ENCODE peak calls at places on chromosomes 6 and 20, in nine cellular contexts. Q, I, P, A, R, U, H, W and T are unnamed samples. For H3K9me3, the result is how much of the 10 kb centered on the place peaks cover.

GRCh38 chr6:56664007-56664406 is 21.3 kb upstream of the DST start:
- DNase-seq in Q (no peak), I (no peak), P (no peak), A (no peak), R (no peak), U (no peak), H (no peak), W (no peak), T (no peak)

GRCh38 chr20:36613974-36614373 is 8.4 kb downstream of the RAB5IF start:
- DNase-seq in Q (no peak), I (no peak), P (no peak), A (peak), R (peak), U (peak), H (no peak), W (no peak), T (peak)

GRCh38 chr6:113881473-113881980 is 24.4 kb downstream of the MARCKS start:
- DNase-seq in Q (no peak), I (no peak), P (no peak), A (no peak), R (no peak), U (no peak), H (no peak), W (no peak), T (no peak)

GRCh38 chr20:19720991-19721390 is 37.1 kb upstream of the RIN2 start:
- DNase-seq in Q (no peak), I (no peak), P (no peak), A (no peak), R (no peak), U (no peak), H (no peak), W (no peak), T (no peak)

GRCh38 chr6:161301338-161301737 is 27.5 kb upstream of the AGPAT4 start:
- DNase-seq in Q (peak), I (no peak), P (no peak), A (no peak), R (no peak), U (peak), H (no peak), W (no peak), T (no peak)

GRCh38 chr20:50588034-50588736 is 78.0 kb downstream of the PTPN1 start:
- DNase-seq in Q (peak), I (peak), P (peak), A (peak), R (peak), U (peak), H (peak), W (peak), T (peak)

GRCh38 chr20:63273635-63274380 is 1.2 kb downstream of the ARFGAP1 start:
- DNase-seq in Q (peak), I (no peak), P (no peak), A (peak), R (no peak), U (no peak), H (peak), W (no peak), T (no peak)

GRCh38 chr6:156013155-156013554 is 557.5 kb upstream of the NOX3 start:
- DNase-seq in Q (no peak), I (no peak), P (no peak), A (no peak), R (no peak), U (no peak), H (no peak), W (no peak), T (peak)

GRCh38 chr20:63054103-63054474 is 47.3 kb upstream of the BHLHE23 start:
- DNase-seq in Q (no peak), I (no peak), P (peak), A (no peak), R (no peak), U (no peak), H (no peak), W (peak), T (no peak)

GRCh38 chr6:28632326-28632851 is 106.7 kb downstream of the GPX5 start:
- DNase-seq in Q (no peak), I (no peak), P (no peak), A (no peak), R (no peak), U (no peak), H (no peak), W (no peak), T (no peak)

GRCh38 chr20:33862709-33863403 is 51.7 kb downstream of the CHMP4B start:
- DNase-seq in Q (peak), I (peak), P (peak), A (peak), R (peak), U (peak), H (peak), W (peak), T (peak)

GRCh38 chr20:43032459-43032858 is 157.2 kb downstream of the PTPRT start:
- DNase-seq in Q (no peak), I (no peak), P (no peak), A (no peak), R (no peak), U (no peak), H (no peak), W (no peak), T (no peak)

GRCh38 chr6:31736026-31736767 is at the start of gene CLIC1:
- DNase-seq in Q (peak), I (peak), P (peak), A (peak), R (peak), U (peak), H (peak), W (peak), T (peak)

GRCh38 chr6:12749531-12750379 is 33.2 kb downstream of the PHACTR1 start:
- DNase-seq in Q (no peak), I (no peak), P (peak), A (no peak), R (no peak), U (no peak), H (no peak), W (no peak), T (no peak)

GRCh38 chr20:35768731-35769664 is 2.8 kb upstream of the PHF20 start:
- DNase-seq in Q (peak), I (peak), P (peak), A (peak), R (peak), U (peak), H (peak), W (peak), T (peak)

GRCh38 chr20:9255171-9255570 is 186.3 kb downstream of the PLCB4 start:
- DNase-seq in Q (no peak), I (no peak), P (no peak), A (no peak), R (no peak), U (no peak), H (no peak), W (no peak), T (no peak)

GRCh38 chr6:88908598-88909548 is 54.5 kb downstream of the RNGTT start:
- DNase-seq in Q (no peak), I (no peak), P (peak), A (no peak), R (no peak), U (no peak), H (no peak), W (no peak), T (peak)

GRCh38 chr6:170453586-170454511 is 99.3 kb downstream of the PSMB1 start:
- DNase-seq in Q (no peak), I (no peak), P (no peak), A (no peak), R (no peak), U (no peak), H (no peak), W (no peak), T (no peak)

GRCh38 chr6:28757429-28758045 is 166.2 kb downstream of the TRIM27 start:
- DNase-seq in Q (no peak), I (no peak), P (no peak), A (no peak), R (no peak), U (no peak), H (no peak), W (no peak), T (no peak)

GRCh38 chr6:10355115-10355702 is 59.7 kb downstream of the TFAP2A start:
- DNase-seq in Q (no peak), I (no peak), P (no peak), A (no peak), R (no peak), U (no peak), H (no peak), W (no peak), T (no peak)

GRCh38 chr6:144346719-144347446 is 61.7 kb downstream of the UTRN start:
- DNase-seq in Q (peak), I (no peak), P (no peak), A (peak), R (no peak), U (no peak), H (peak), W (peak), T (no peak)

GRCh38 chr6:105024803-105025202 is 67.9 kb downstream of the LIN28B start:
- DNase-seq in Q (no peak), I (no peak), P (no peak), A (no peak), R (no peak), U (no peak), H (no peak), W (no peak), T (no peak)

GRCh38 chr6:4589295-4589694 is 186.9 kb upstream of the CDYL start:
- DNase-seq in Q (no peak), I (no peak), P (no peak), A (no peak), R (no peak), U (no peak), H (no peak), W (no peak), T (no peak)

GRCh38 chr6:69233195-69233524 is 563.6 kb downstream of the LMBRD1 start:
- DNase-seq in Q (no peak), I (no peak), P (no peak), A (no peak), R (no peak), U (no peak), H (no peak), W (no peak), T (no peak)

GRCh38 chr6:46796842-46797241 is 3.7 kb downstream of the MEP1A start:
- DNase-seq in Q (no peak), I (no peak), P (no peak), A (peak), R (no peak), U (no peak), H (no peak), W (no peak), T (no peak)

GRCh38 chr20:59933849-59934585 is 580 bp upstream of the SYCP2 start:
- DNase-seq in Q (peak), I (peak), P (peak), A (peak), R (peak), U (peak), H (peak), W (peak), T (peak)

GRCh38 chr6:71410164-71410566 is 121.6 kb downstream of the OGFRL1 start:
- DNase-seq in Q (peak), I (no peak), P (no peak), A (peak), R (no peak), U (no peak), H (no peak), W (no peak), T (no peak)

GRCh38 chr6:1624848-1625341 is 15.2 kb downstream of the FOXC1 start:
- DNase-seq in Q (peak), I (peak), P (peak), A (no peak), R (no peak), U (no peak), H (no peak), W (no peak), T (peak)

GRCh38 chr6:131555992-131556391 is 17.0 kb upstream of the ARG1 start:
- DNase-seq in Q (no peak), I (no peak), P (no peak), A (no peak), R (no peak), U (no peak), H (no peak), W (no peak), T (no peak)

GRCh38 chr20:50027611-50028105 is 44.9 kb downstream of the SNAI1 start:
- DNase-seq in Q (peak), I (peak), P (peak), A (peak), R (peak), U (peak), H (peak), W (peak), T (peak)

GRCh38 chr6:79421001-79421411 is 116.2 kb downstream of the LCA5 start:
- DNase-seq in Q (peak), I (no peak), P (no peak), A (no peak), R (no peak), U (no peak), H (no peak), W (no peak), T (no peak)

GRCh38 chr6:143966291-143966690 is 41.8 kb downstream of the PLAGL1 start:
- DNase-seq in Q (no peak), I (no peak), P (no peak), A (no peak), R (no peak), U (no peak), H (no peak), W (no peak), T (no peak)

GRCh38 chr6:43983632-43984031 is 143.6 kb downstream of the MRPL14 start:
- DNase-seq in Q (no peak), I (no peak), P (no peak), A (no peak), R (no peak), U (no peak), H (no peak), W (no peak), T (no peak)

GRCh38 chr20:47524385-47524784 is 22.7 kb downstream of the NCOA3 start:
- DNase-seq in Q (no peak), I (no peak), P (no peak), A (no peak), R (no peak), U (no peak), H (no peak), W (no peak), T (no peak)

GRCh38 chr6:156886409-156886808 is 109.2 kb downstream of the ARID1B start:
- DNase-seq in Q (no peak), I (no peak), P (no peak), A (no peak), R (no peak), U (peak), H (no peak), W (peak), T (no peak)

GRCh38 chr6:151143337-151143736 is 96.4 kb upstream of the AKAP12 start:
- DNase-seq in Q (no peak), I (no peak), P (no peak), A (no peak), R (no peak), U (no peak), H (no peak), W (no peak), T (no peak)

GRCh38 chr20:13213335-13213734 is 7.7 kb upstream of the ISM1 start:
- DNase-seq in Q (no peak), I (no peak), P (no peak), A (no peak), R (no peak), U (no peak), H (no peak), W (no peak), T (no peak)

GRCh38 chr6:164826831-164827468 is 482.5 kb downstream of the C6orf118 start:
- DNase-seq in Q (no peak), I (no peak), P (no peak), A (peak), R (no peak), U (no peak), H (no peak), W (no peak), T (no peak)

GRCh38 chr6:140566706-140567330 is 1192.4 kb upstream of the CITED2 start:
- DNase-seq in Q (peak), I (no peak), P (no peak), A (peak), R (no peak), U (no peak), H (no peak), W (no peak), T (no peak)

DNA sequence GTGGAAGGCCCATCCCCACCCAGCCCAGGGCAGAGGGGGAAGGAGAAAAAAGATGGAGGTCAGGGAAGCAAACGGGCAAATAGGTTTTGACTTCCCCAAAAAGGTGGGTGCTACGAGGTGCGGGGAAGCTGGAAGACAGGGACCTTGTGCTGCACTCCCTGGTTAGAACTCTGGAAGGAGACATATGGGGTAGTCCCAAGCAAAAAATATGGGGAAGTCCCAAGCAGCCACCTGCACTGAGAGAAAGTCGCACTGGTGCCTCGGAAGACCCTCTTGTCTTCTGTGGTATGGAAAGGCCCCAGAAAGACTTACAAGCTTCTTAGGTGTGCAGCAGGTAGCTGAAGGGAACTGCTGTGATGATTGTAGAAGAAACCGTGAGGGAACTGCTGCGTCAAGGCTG is 93.8 kb upstream of the CEP85L start:
- DNase-seq in Q (no peak), I (no peak), P (no peak), A (no peak), R (no peak), U (no peak), H (no peak), W (no peak), T (no peak)
- H3K9me3 ChIP-seq in Q (under half), I (under half), P (under half), A (under half), R (under half), U (under half), H (under half), W (under half), T (under half)

DNA sequence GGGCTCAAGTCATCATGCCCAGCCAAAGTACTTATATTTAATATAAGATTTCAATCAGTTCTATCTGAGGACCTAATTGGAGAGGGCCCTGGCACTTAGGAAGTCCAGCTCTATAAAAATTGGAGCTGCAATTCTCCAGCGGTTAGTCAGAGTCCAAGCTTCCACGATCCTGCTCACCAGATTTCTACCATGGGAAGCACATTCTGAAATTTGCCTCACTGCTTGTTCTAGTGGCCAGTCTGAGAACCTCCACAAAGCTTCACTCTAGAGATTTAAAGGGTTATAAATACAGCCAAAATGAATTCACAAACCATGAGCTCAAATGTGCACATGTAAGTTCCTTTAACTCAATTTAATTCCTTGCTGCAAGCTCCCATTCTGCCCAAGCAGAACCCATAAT is 33.5 kb downstream of the PNLDC1 start:
- DNase-seq in Q (peak), I (peak), P (no peak), A (peak), R (no peak), U (no peak), H (no peak), W (no peak), T (no peak)
- TF ChIP-seq CTCF in Q (no peak), I (peak), P (no peak), A (no peak), R (no peak), U (no peak), H (no peak), W (no peak), T (no peak)

GRCh38 chr6:168571268-168571667 is 130.3 kb downstream of the SMOC2 start:
- DNase-seq in Q (no peak), I (no peak), P (no peak), A (no peak), R (no peak), U (no peak), H (no peak), W (no peak), T (no peak)
- H3K9me3 ChIP-seq in Q (under half), I (under half), P (under half), A (under half), R (under half), U (under half), H (under half), W (under half), T (under half)

DNA sequence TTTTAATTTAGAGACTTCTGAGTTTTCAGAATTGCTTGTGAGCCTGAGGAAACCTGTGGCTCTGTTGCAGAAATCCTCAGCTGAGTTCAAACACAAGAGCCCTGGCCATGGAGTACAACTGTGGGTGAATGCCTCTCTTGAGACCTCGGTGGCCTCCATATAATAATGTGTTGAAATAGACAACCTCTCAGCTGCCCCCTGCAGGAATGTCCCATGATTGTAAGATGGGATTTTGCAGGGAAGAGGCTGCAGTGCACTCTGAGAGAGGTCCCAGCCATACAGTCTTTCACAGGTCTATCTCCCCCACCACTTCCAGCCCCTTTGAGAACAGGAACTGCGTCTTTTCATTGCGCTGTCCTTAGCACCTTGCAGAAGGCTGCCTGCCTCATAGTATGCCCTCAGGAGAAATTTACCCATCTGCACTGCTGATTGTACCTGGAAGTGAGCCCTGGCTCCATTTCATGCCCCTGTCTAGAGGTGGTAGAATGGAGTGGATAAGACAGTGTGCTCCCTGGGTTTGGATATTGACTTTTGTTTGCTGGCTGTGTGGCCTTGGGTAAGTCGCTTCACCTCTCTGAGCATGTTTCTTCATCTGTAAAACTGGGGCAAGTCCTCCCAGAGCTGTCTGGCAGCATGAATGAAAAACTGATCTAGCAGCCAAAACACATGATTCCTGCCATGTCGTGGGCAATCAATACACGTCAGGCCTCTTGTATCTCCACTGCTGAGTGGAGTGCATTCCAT is 16.8 kb upstream of the CDH22 start:
- DNase-seq in Q (peak), I (no peak), P (no peak), A (peak), R (no peak), U (no peak), H (peak), W (no peak), T (peak)
- TF ChIP-seq CTCF in Q (peak), I (no peak), P (peak), A (peak), R (no peak), U (no peak), H (peak), W (peak), T (no peak)